ENCODE peak calls at places on chromosomes 3 and 15, in four cellular contexts. N, T, E and Q are unnamed samples.

GRCh38 chr15:72511536-72511935 is 37.4 kb downstream of the ARIH1 start:
- DNase-seq in N (no peak), T (no peak), E (no peak), Q (no peak)

GRCh38 chr3:66092175-66092990 is 53.7 kb upstream of the MAGI1 start:
- DNase-seq in N (no peak), T (no peak), E (no peak), Q (no peak)

GRCh38 chr15:26807517-26808427 is 34.9 kb upstream of the GABRB3 start:
- DNase-seq in N (no peak), T (no peak), E (no peak), Q (no peak)

GRCh38 chr3:8970971-8971589 is 7.8 kb upstream of the RAD18 start:
- DNase-seq in N (peak; percentile 81), T (no peak), E (no peak), Q (no peak)

GRCh38 chr3:59866076-59866475 is 816.3 kb upstream of the CFAP20DC start:
- DNase-seq in N (no peak), T (no peak), E (no peak), Q (no peak)

GRCh38 chr3:30658328-30659052 is 52.1 kb downstream of the TGFBR2 start:
- DNase-seq in N (peak; percentile 35), T (peak; percentile 44), E (no peak), Q (no peak)

GRCh38 chr3:42236611-42237010 is 29.4 kb downstream of the CCK start:
- DNase-seq in N (no peak), T (no peak), E (no peak), Q (no peak)

GRCh38 chr15:81170504-81170903 is 26.2 kb upstream of the IL16 start:
- DNase-seq in N (no peak), T (no peak), E (no peak), Q (no peak)

GRCh38 chr3:129413687-129414506 is 14.5 kb downstream of the EFCAB12 start:
- DNase-seq in N (no peak), T (peak; percentile 83), E (no peak), Q (no peak)

GRCh38 chr15:54707805-54708752 is 488.7 kb downstream of the RSL24D1 start:
- DNase-seq in N (no peak), T (no peak), E (no peak), Q (peak; percentile 39)

GRCh38 chr3:154753101-154753500 is 323.1 kb upstream of the GPR149 start:
- DNase-seq in N (no peak), T (no peak), E (no peak), Q (no peak)

GRCh38 chr3:118080886-118081285 is 953.8 kb downstream of the IGSF11 start:
- DNase-seq in N (no peak), T (no peak), E (no peak), Q (no peak)

GRCh38 chr15:40594429-40594836 is 384 bp downstream of the KNL1 start:
- DNase-seq in N (peak; percentile 73), T (peak; percentile 6), E (peak; percentile 67), Q (peak; percentile 55)

GRCh38 chr15:41554915-41555314 is 4.1 kb upstream of the TYRO3 start:
- DNase-seq in N (no peak), T (no peak), E (no peak), Q (no peak)

GRCh38 chr15:60643490-60644040 is 164.6 kb upstream of the ICE2 start:
- DNase-seq in N (no peak), T (no peak), E (no peak), Q (no peak)

GRCh38 chr3:142053835-142054234 is 95.5 kb downstream of the TFDP2 start:
- DNase-seq in N (no peak), T (no peak), E (no peak), Q (no peak)

GRCh38 chr15:68966996-68967395 is 36.7 kb downstream of the SPESP1 start:
- DNase-seq in N (no peak), T (no peak), E (no peak), Q (no peak)

GRCh38 chr3:129440648-129441190 is 695 bp downstream of the IFT122 start:
- DNase-seq in N (no peak), T (no peak), E (no peak), Q (no peak)

GRCh38 chr15:78003539-78004008 is 73.9 kb downstream of the TBC1D2B start:
- DNase-seq in N (no peak), T (no peak), E (peak; percentile 36), Q (no peak)

GRCh38 chr3:58200846-58201355 is 9.9 kb downstream of the DNASE1L3 start:
- DNase-seq in N (no peak), T (no peak), E (no peak), Q (no peak)

GRCh38 chr15:44595656-44596510 is 58.9 kb downstream of the EIF3J start:
- DNase-seq in N (no peak), T (no peak), E (no peak), Q (no peak)

GRCh38 chr15:44591326-44591725 is 54.4 kb downstream of the EIF3J start:
- DNase-seq in N (no peak), T (no peak), E (no peak), Q (no peak)

GRCh38 chr15:44595246-44595645 is 58.3 kb downstream of the EIF3J start:
- DNase-seq in N (no peak), T (no peak), E (no peak), Q (no peak)

GRCh38 chr15:44596511-44597010 is 59.6 kb downstream of the EIF3J start:
- DNase-seq in N (no peak), T (no peak), E (no peak), Q (no peak)

DNA sequence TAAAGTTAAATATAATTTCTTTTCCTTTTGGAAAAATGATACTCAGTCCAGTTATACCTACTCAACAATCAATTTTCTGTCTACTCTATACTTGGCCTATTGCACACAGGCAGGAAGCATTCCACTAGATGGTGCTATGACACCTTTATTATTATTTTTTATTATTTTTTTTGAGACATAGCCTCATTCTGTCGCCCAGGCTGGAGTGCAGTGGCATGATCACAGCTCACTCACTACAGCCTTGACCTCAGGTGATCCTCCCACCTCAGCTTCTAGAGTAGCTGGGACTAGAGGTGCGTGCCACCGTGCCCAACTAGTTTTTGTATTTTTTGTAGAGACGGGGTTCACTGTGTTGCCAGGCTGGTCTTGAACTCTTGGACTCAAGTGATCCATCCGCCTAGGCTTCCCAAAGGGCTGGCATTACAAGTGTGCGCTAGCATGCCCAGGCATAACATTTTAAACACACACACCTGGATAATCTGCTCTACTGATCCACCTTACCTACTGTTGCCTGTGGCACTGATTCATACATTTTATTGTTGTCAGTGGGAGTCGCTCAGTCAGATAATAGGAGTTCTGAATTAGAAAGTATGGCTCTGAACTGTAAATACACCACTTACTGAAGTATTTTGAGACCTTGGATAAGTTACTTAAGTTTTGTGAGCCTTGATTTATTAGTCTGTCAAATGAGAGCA is 56.2 kb downstream of the EIF3J start:
- DNase-seq in N (no peak), T (no peak), E (no peak), Q (no peak)
- TF ChIP-seq CTCF in N (no peak), T (peak; percentile 41), E (peak; percentile 37), Q (peak; percentile 24)

DNA sequence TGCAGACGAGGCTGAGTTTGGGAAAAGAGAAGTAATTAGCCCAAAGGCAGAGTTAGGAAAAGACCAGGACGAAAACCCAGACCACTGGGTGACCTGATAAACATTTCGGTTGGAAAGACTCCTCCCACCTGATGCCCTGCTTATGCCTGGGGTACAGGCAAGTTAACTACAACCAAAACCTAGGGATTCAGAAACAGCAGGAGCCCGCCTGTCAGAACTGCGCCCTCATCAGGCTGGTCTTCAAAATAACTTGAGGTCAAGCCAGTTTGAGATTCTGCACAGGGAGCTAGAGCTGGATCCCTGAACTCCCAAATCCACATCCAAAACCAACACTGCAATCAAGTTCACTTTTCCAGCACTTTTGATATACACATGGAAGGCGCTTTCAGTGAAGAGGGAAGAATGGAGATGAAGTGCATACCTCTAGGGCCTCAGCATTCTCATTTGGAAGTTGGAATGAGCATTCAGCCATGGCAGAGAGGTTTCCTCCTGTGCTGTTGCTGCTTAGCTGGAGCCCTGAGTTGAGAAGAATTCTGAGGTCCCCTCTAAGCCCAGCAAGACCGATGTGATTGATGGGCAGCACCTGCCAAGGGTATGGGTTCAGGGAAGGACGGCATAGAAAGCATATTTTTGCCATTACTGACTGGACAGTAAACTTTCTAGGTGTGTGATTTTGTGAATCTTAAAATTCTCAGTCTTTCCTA is 11.6 kb downstream of the TSEN2 start:
- DNase-seq in N (no peak), T (no peak), E (no peak), Q (no peak)
- H3K36me3 ChIP-seq in N (no peaks in the 10 kb centered on the region), T (no peaks in the 10 kb centered on the region), E (no peaks in the 10 kb centered on the region), Q (peaks cover 96% of the 10 kb centered on the region)

GRCh38 chr15:29935296-29936020 is 113.2 kb upstream of the TJP1 start:
- DNase-seq in N (peak; percentile 73), T (no peak), E (no peak), Q (no peak)
- TF ChIP-seq CTCF in N (no peak), T (no peak), E (no peak), Q (no peak)

GRCh38 chr15:90619939-90620338 is 90.2 kb downstream of the CRTC3 start:
- DNase-seq in N (no peak), T (no peak), E (no peak), Q (no peak)

GRCh38 chr15:90617668-90618097 is 88.0 kb downstream of the CRTC3 start:
- DNase-seq in N (no peak), T (no peak), E (no peak), Q (peak; percentile 76)

GRCh38 chr15:90618330-90619136 is 88.8 kb downstream of the CRTC3 start:
- DNase-seq in N (no peak), T (no peak), E (no peak), Q (no peak)

GRCh38 chr15:90620379-90621134 is 90.8 kb downstream of the CRTC3 start:
- DNase-seq in N (no peak), T (no peak), E (no peak), Q (no peak)

GRCh38 chr15:90619468-90619867 is 89.7 kb downstream of the CRTC3 start:
- DNase-seq in N (no peak), T (no peak), E (no peak), Q (no peak)
- H3K36me3 ChIP-seq in N (no peaks in the 10 kb centered on the region), T (peaks cover 12% of the 10 kb centered on the region), E (no peaks in the 10 kb centered on the region), Q (no peaks in the 10 kb centered on the region)

DNA sequence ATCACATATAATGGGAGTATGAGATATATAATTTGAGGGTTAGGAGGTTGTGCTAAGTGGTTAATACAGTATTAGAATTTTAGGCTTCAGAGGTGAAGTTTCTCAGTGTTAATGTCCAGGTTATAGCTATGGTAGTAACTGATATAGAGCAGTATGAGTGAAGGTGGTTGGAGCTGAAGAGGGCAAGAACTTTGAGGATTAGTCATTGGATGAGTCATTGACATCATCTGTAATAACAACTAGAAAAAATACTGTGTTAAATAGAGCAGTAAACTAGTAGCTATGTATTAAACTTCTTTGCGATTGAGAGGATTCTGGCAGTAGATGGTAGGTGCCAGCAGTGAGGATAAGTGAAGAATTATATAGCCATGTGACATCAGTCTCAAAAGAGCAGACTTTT is 47.5 kb upstream of the EIF3J start:
- DNase-seq in N (no peak), T (peak; percentile 64), E (no peak), Q (no peak)
- TF ChIP-seq CTCF in N (no peak), T (no peak), E (no peak), Q (no peak)

DNA sequence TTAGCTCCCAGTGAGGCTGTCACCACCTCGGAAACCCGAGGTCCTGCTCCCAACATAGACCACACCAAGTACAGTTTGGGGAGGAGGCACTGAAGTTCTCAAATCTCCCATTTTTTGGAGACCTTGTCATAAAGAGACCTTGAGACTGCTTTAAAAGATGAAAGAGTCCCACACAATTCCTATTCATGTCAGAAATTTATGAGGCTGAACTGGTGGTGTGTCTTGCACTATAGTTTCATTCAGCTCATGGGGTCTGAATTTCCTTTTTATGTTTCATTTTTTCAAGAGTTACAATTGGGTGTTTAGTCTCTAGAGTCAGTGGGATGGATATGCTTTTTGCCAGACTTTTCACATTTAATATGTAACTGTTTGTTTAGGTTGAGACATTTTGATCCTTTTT is 318.1 kb upstream of the LRRFIP2 start:
- DNase-seq in N (no peak), T (no peak), E (no peak), Q (no peak)
- H3K36me3 ChIP-seq in N (no peaks in the 10 kb centered on the region), T (no peaks in the 10 kb centered on the region), E (no peaks in the 10 kb centered on the region), Q (no peaks in the 10 kb centered on the region)